ENCODE peak calls at places on chromosomes 13 and 19, in six cellular contexts. Z is Caki2; L is glutamatergic neuron; R is hepatic stellate cell; O is stimulated activated CD4-positive, alpha-beta T cell treated with anti-CD3 and anti-CD28 coated beads, Interleukin-12 subunit alpha, Interleukin-12 subunit beta, amount 100 ng/mL, for 48 hours; K is EL. F is an unnamed sample.

GRCh38 chr13:92265408-92265807 is 867.0 kb downstream of the GPC5 start:
- DNase-seq in Z (no peak), L (no peak), R (no peak), O (no peak), K (no peak), F (no peak)

GRCh38 chr13:100454876-100455275 is 133.7 kb downstream of the GGACT start:
- DNase-seq in Z (no peak), L (no peak), R (no peak), O (no peak), K (peak), F (peak)

GRCh38 chr19:38559428-38560401 is 58.0 kb downstream of the MAP4K1 start:
- DNase-seq in Z (peak), L (no peak), R (no peak), O (no peak), K (peak), F (peak)

GRCh38 chr19:7415163-7415856 is 66.6 kb downstream of the ARHGEF18 start:
- DNase-seq in Z (peak), L (no peak), R (peak), O (no peak), K (no peak), F (peak)

GRCh38 chr13:34344761-34345600 is 527.0 kb downstream of the RFC3 start:
- DNase-seq in Z (no peak), L (no peak), R (no peak), O (no peak), K (no peak), F (no peak)

GRCh38 chr13:94825507-94825906 is 113.2 kb upstream of the SOX21 start:
- DNase-seq in Z (no peak), L (peak), R (no peak), O (no peak), K (peak), F (no peak)

GRCh38 chr13:112903606-112904195 is 65.3 kb upstream of the MCF2L start:
- DNase-seq in Z (no peak), L (no peak), R (no peak), O (no peak), K (no peak), F (no peak)

GRCh38 chr13:27273658-27274425 is 3.2 kb downstream of the RASL11A start:
- DNase-seq in Z (peak), L (no peak), R (peak), O (no peak), K (no peak), F (no peak)

GRCh38 chr19:35533822-35534521 is 716 bp downstream of the GAPDHS start:
- DNase-seq in Z (no peak), L (no peak), R (no peak), O (no peak), K (peak), F (peak)

GRCh38 chr13:101785858-101786257 is 333.4 kb downstream of the ITGBL1 start:
- DNase-seq in Z (peak), L (peak), R (peak), O (no peak), K (peak), F (peak)

GRCh38 chr13:37769078-37769477 is 100.5 kb downstream of the TRPC4 start:
- DNase-seq in Z (no peak), L (no peak), R (no peak), O (no peak), K (no peak), F (no peak)

GRCh38 chr19:42313096-42313839 is at the start of gene TMEM145:
- DNase-seq in Z (peak), L (peak), R (peak), O (no peak), K (peak), F (peak)

GRCh38 chr19:29831041-29831548 is 19.3 kb downstream of the CCNE1 start:
- DNase-seq in Z (no peak), L (no peak), R (no peak), O (no peak), K (no peak), F (peak)

GRCh38 chr13:34108396-34108795 is 290.4 kb downstream of the RFC3 start:
- DNase-seq in Z (no peak), L (no peak), R (no peak), O (no peak), K (peak), F (peak)

GRCh38 chr13:97502192-97502591 is 68.2 kb downstream of the RAP2A start:
- DNase-seq in Z (no peak), L (no peak), R (no peak), O (no peak), K (no peak), F (no peak)

GRCh38 chr13:37934339-37935191 is 65.0 kb upstream of the TRPC4 start:
- DNase-seq in Z (no peak), L (no peak), R (no peak), O (no peak), K (no peak), F (no peak)

GRCh38 chr13:36839981-36840380 is 21.0 kb downstream of the RFXAP start:
- DNase-seq in Z (no peak), L (no peak), R (no peak), O (no peak), K (no peak), F (no peak)

GRCh38 chr19:48997972-48998371 is 4.3 kb downstream of the RUVBL2 start:
- DNase-seq in Z (peak), L (peak), R (no peak), O (peak), K (peak), F (peak)

GRCh38 chr13:111630411-111630810 is 310.0 kb downstream of the TEX29 start:
- DNase-seq in Z (no peak), L (no peak), R (no peak), O (no peak), K (no peak), F (no peak)

GRCh38 chr19:32865326-32865725 is 4.2 kb downstream of the SLC7A9 start:
- DNase-seq in Z (no peak), L (no peak), R (no peak), O (no peak), K (no peak), F (no peak)

GRCh38 chr13:42753697-42754096 is 27.7 kb upstream of the FAM216B start:
- DNase-seq in Z (no peak), L (no peak), R (no peak), O (no peak), K (no peak), F (no peak)

GRCh38 chr19:54310543-54310942 is 2.4 kb downstream of the LILRA5 start:
- DNase-seq in Z (no peak), L (no peak), R (no peak), O (no peak), K (no peak), F (no peak)

GRCh38 chr13:27014406-27015359 is 156.9 kb downstream of the USP12 start:
- DNase-seq in Z (no peak), L (no peak), R (no peak), O (no peak), K (no peak), F (no peak)

GRCh38 chr13:47188802-47189201 is 291.9 kb upstream of the HTR2A start:
- DNase-seq in Z (no peak), L (no peak), R (no peak), O (no peak), K (peak), F (peak)

GRCh38 chr19:53867225-53868090 is at the start of gene MYADM:
- DNase-seq in Z (peak), L (peak), R (peak), O (peak), K (peak), F (peak)

GRCh38 chr19:4633140-4633967 is 6.0 kb upstream of the TNFAIP8L1 start:
- DNase-seq in Z (peak), L (peak), R (peak), O (peak), K (peak), F (peak)

GRCh38 chr13:31053098-31053497 is 108.6 kb downstream of the HSPH1 start:
- DNase-seq in Z (peak), L (no peak), R (no peak), O (no peak), K (peak), F (peak)

GRCh38 chr13:73058432-73058740 is 419 bp upstream of the KLF5 start:
- DNase-seq in Z (no peak), L (no peak), R (no peak), O (no peak), K (no peak), F (no peak)

GRCh38 chr19:52664461-52664860 is 26.3 kb upstream of the ZNF83 start:
- DNase-seq in Z (no peak), L (no peak), R (no peak), O (no peak), K (no peak), F (peak)

GRCh38 chr19:9791552-9792181 is 23.1 kb upstream of the ZNF846 start:
- DNase-seq in Z (peak), L (peak), R (peak), O (peak), K (peak), F (peak)

GRCh38 chr19:54388001-54388802 is 23.5 kb upstream of the LAIR1 start:
- DNase-seq in Z (no peak), L (no peak), R (no peak), O (no peak), K (peak), F (peak)

GRCh38 chr19:40962460-40962961 is 28.6 kb upstream of the CYP2B6 start:
- DNase-seq in Z (peak), L (no peak), R (peak), O (no peak), K (peak), F (peak)

GRCh38 chr13:109790951-109791605 is 4.7 kb upstream of the IRS2 start:
- DNase-seq in Z (peak), L (no peak), R (peak), O (no peak), K (peak), F (peak)

GRCh38 chr13:71759506-71760225 is 107.3 kb downstream of the DACH1 start:
- DNase-seq in Z (no peak), L (no peak), R (no peak), O (no peak), K (no peak), F (no peak)

GRCh38 chr19:19062454-19063182 is 1.2 kb upstream of the SLC25A42 start:
- DNase-seq in Z (peak), L (no peak), R (peak), O (peak), K (peak), F (peak)

GRCh38 chr13:111337741-111338140 is 17.3 kb downstream of the TEX29 start:
- DNase-seq in Z (no peak), L (no peak), R (no peak), O (no peak), K (no peak), F (no peak)

GRCh38 chr13:93355094-93355493 is 128.5 kb downstream of the GPC6 start:
- DNase-seq in Z (no peak), L (no peak), R (no peak), O (no peak), K (no peak), F (no peak)

F was measured in kidney tubule cell.